ENCODE peak calls at places on chromosomes 2 and 18, in nine cellular contexts. One of them, this sample, is unnamed.

GRCh38 chr2:226256237-226256636 is 543.4 kb downstream of the IRS1 start:
- DNase-seq in CD8-positive, alpha-beta T cell: no peak
- DNase-seq in dorsolateral prefrontal cortex: no peak
- DNase-seq in neural progenitor cell: no peak
- DNase-seq in GM23338: no peak
- DNase-seq in tibial artery: no peak
- DNase-seq in endodermal cell: no peak
- DNase-seq in lower lobe of right lung: no peak
- DNase-seq in upper lobe of right lung: no peak
- DNase-seq in this sample: no peak

GRCh38 chr2:165758276-165758675 is 35.8 kb downstream of the GALNT3 start:
- DNase-seq in CD8-positive, alpha-beta T cell: no peak
- DNase-seq in dorsolateral prefrontal cortex: no peak
- DNase-seq in endodermal cell: no peak
- DNase-seq in GM23338: no peak
- DNase-seq in tibial artery: no peak
- DNase-seq in lower lobe of right lung: no peak
- DNase-seq in neural progenitor cell: no peak
- DNase-seq in upper lobe of right lung: no peak
- DNase-seq in this sample: no peak

GRCh38 chr2:176636376-176636775 is 367.1 kb downstream of the MTX2 start:
- DNase-seq in neural progenitor cell: no peak
- DNase-seq in dorsolateral prefrontal cortex: no peak
- DNase-seq in CD8-positive, alpha-beta T cell: no peak
- DNase-seq in lower lobe of right lung: no peak
- DNase-seq in endodermal cell: no peak
- DNase-seq in tibial artery: no peak
- DNase-seq in GM23338: no peak
- DNase-seq in upper lobe of right lung: no peak
- DNase-seq in this sample: no peak

GRCh38 chr2:43825841-43826240 is 12.8 kb downstream of the ABCG5 start:
- DNase-seq in endodermal cell: no peak
- DNase-seq in dorsolateral prefrontal cortex: no peak
- DNase-seq in upper lobe of right lung: no peak
- DNase-seq in tibial artery: no peak
- DNase-seq in CD8-positive, alpha-beta T cell: no peak
- DNase-seq in neural progenitor cell: no peak
- DNase-seq in GM23338: no peak
- DNase-seq in lower lobe of right lung: no peak
- DNase-seq in this sample: no peak

GRCh38 chr2:96962567-96963203 is 23.7 kb downstream of the FAM178B start:
- DNase-seq in upper lobe of right lung: no peak
- DNase-seq in dorsolateral prefrontal cortex: no peak
- DNase-seq in endodermal cell: no peak
- DNase-seq in lower lobe of right lung: no peak
- DNase-seq in GM23338: no peak
- DNase-seq in neural progenitor cell: no peak
- DNase-seq in tibial artery: no peak
- DNase-seq in CD8-positive, alpha-beta T cell: peak
- DNase-seq in this sample: no peak

GRCh38 chr2:77566582-77566981 is 44.4 kb upstream of the LRRTM4 start:
- DNase-seq in neural progenitor cell: no peak
- DNase-seq in dorsolateral prefrontal cortex: no peak
- DNase-seq in upper lobe of right lung: no peak
- DNase-seq in tibial artery: no peak
- DNase-seq in CD8-positive, alpha-beta T cell: no peak
- DNase-seq in endodermal cell: no peak
- DNase-seq in GM23338: no peak
- DNase-seq in lower lobe of right lung: no peak
- DNase-seq in this sample: no peak

GRCh38 chr2:217370391-217370790 is 510.5 kb upstream of the TNP1 start:
- DNase-seq in upper lobe of right lung: no peak
- DNase-seq in GM23338: no peak
- DNase-seq in endodermal cell: no peak
- DNase-seq in lower lobe of right lung: no peak
- DNase-seq in tibial artery: no peak
- DNase-seq in dorsolateral prefrontal cortex: no peak
- DNase-seq in neural progenitor cell: no peak
- DNase-seq in CD8-positive, alpha-beta T cell: no peak
- DNase-seq in this sample: no peak

GRCh38 chr2:63871864-63872263 is 30.2 kb downstream of the UGP2 start:
- DNase-seq in tibial artery: no peak
- DNase-seq in GM23338: no peak
- DNase-seq in lower lobe of right lung: no peak
- DNase-seq in CD8-positive, alpha-beta T cell: no peak
- DNase-seq in dorsolateral prefrontal cortex: no peak
- DNase-seq in endodermal cell: no peak
- DNase-seq in neural progenitor cell: no peak
- DNase-seq in upper lobe of right lung: no peak
- DNase-seq in this sample: no peak

GRCh38 chr2:65658871-65659270 is 226.5 kb upstream of the SPRED2 start:
- DNase-seq in upper lobe of right lung: no peak
- DNase-seq in lower lobe of right lung: no peak
- DNase-seq in dorsolateral prefrontal cortex: no peak
- DNase-seq in tibial artery: no peak
- DNase-seq in GM23338: no peak
- DNase-seq in CD8-positive, alpha-beta T cell: no peak
- DNase-seq in endodermal cell: no peak
- DNase-seq in neural progenitor cell: no peak
- DNase-seq in this sample: no peak

GRCh38 chr2:23824777-23825212 is 102.1 kb downstream of the ATAD2B start:
- DNase-seq in CD8-positive, alpha-beta T cell: no peak
- DNase-seq in neural progenitor cell: peak
- DNase-seq in upper lobe of right lung: no peak
- DNase-seq in lower lobe of right lung: no peak
- DNase-seq in tibial artery: no peak
- DNase-seq in endodermal cell: peak
- DNase-seq in dorsolateral prefrontal cortex: no peak
- DNase-seq in GM23338: peak
- DNase-seq in this sample: no peak

GRCh38 chr18:13581055-13581454 is 145.3 kb downstream of the FAM210A start:
- DNase-seq in tibial artery: no peak
- DNase-seq in endodermal cell: no peak
- DNase-seq in CD8-positive, alpha-beta T cell: no peak
- DNase-seq in GM23338: no peak
- DNase-seq in dorsolateral prefrontal cortex: no peak
- DNase-seq in upper lobe of right lung: no peak
- DNase-seq in neural progenitor cell: no peak
- DNase-seq in lower lobe of right lung: no peak
- DNase-seq in this sample: no peak

GRCh38 chr2:239223029-239223329 is 177.8 kb downstream of the HDAC4 start:
- DNase-seq in GM23338: no peak
- DNase-seq in neural progenitor cell: no peak
- DNase-seq in CD8-positive, alpha-beta T cell: no peak
- DNase-seq in dorsolateral prefrontal cortex: no peak
- DNase-seq in upper lobe of right lung: no peak
- DNase-seq in tibial artery: no peak
- DNase-seq in endodermal cell: no peak
- DNase-seq in lower lobe of right lung: no peak
- DNase-seq in this sample: no peak

GRCh38 chr2:231717281-231718180 is 9.2 kb downstream of the PTMA start:
- DNase-seq in lower lobe of right lung: peak
- DNase-seq in upper lobe of right lung: peak
- DNase-seq in endodermal cell: peak
- DNase-seq in neural progenitor cell: no peak
- DNase-seq in GM23338: peak
- DNase-seq in CD8-positive, alpha-beta T cell: no peak
- DNase-seq in dorsolateral prefrontal cortex: peak
- DNase-seq in tibial artery: peak
- DNase-seq in this sample: no peak

GRCh38 chr2:5959836-5960820 is 267.9 kb downstream of the SOX11 start:
- DNase-seq in dorsolateral prefrontal cortex: no peak
- DNase-seq in endodermal cell: no peak
- DNase-seq in neural progenitor cell: no peak
- DNase-seq in upper lobe of right lung: no peak
- DNase-seq in tibial artery: no peak
- DNase-seq in lower lobe of right lung: no peak
- DNase-seq in CD8-positive, alpha-beta T cell: no peak
- DNase-seq in GM23338: no peak
- DNase-seq in this sample: no peak

GRCh38 chr2:218406209-218406948 is 6.7 kb downstream of the CTDSP1 start:
- DNase-seq in upper lobe of right lung: peak
- DNase-seq in neural progenitor cell: peak
- DNase-seq in CD8-positive, alpha-beta T cell: peak
- DNase-seq in GM23338: peak
- DNase-seq in endodermal cell: peak
- DNase-seq in tibial artery: peak
- DNase-seq in dorsolateral prefrontal cortex: peak
- DNase-seq in lower lobe of right lung: peak
- DNase-seq in this sample: peak

GRCh38 chr2:217918220-217919024 is 84.4 kb downstream of the TNS1 start:
- DNase-seq in neural progenitor cell: peak
- DNase-seq in upper lobe of right lung: no peak
- DNase-seq in dorsolateral prefrontal cortex: no peak
- DNase-seq in lower lobe of right lung: no peak
- DNase-seq in CD8-positive, alpha-beta T cell: no peak
- DNase-seq in GM23338: peak
- DNase-seq in endodermal cell: peak
- DNase-seq in tibial artery: peak
- DNase-seq in this sample: no peak

GRCh38 chr2:10620481-10620880 is 69.3 kb downstream of the NOL10 start:
- DNase-seq in neural progenitor cell: no peak
- DNase-seq in GM23338: no peak
- DNase-seq in lower lobe of right lung: no peak
- DNase-seq in upper lobe of right lung: no peak
- DNase-seq in CD8-positive, alpha-beta T cell: no peak
- DNase-seq in tibial artery: no peak
- DNase-seq in endodermal cell: no peak
- DNase-seq in dorsolateral prefrontal cortex: no peak
- DNase-seq in this sample: no peak

GRCh38 chr2:9085353-9085752 is 81.9 kb upstream of the MBOAT2 start:
- DNase-seq in dorsolateral prefrontal cortex: no peak
- DNase-seq in upper lobe of right lung: no peak
- DNase-seq in GM23338: no peak
- DNase-seq in lower lobe of right lung: no peak
- DNase-seq in neural progenitor cell: no peak
- DNase-seq in endodermal cell: no peak
- DNase-seq in tibial artery: no peak
- DNase-seq in CD8-positive, alpha-beta T cell: no peak
- DNase-seq in this sample: no peak

GRCh38 chr2:172103471-172104292 is 982 bp upstream of the DLX2 start:
- DNase-seq in tibial artery: peak
- DNase-seq in GM23338: peak
- DNase-seq in CD8-positive, alpha-beta T cell: peak
- DNase-seq in upper lobe of right lung: peak
- DNase-seq in endodermal cell: peak
- DNase-seq in lower lobe of right lung: peak
- DNase-seq in dorsolateral prefrontal cortex: no peak
- DNase-seq in neural progenitor cell: peak
- DNase-seq in this sample: no peak
- H3K4me3 ChIP-seq in tibial artery: no peak
- H3K4me3 ChIP-seq in GM23338: peak
- H3K4me3 ChIP-seq in CD8-positive, alpha-beta T cell: peak
- H3K4me3 ChIP-seq in upper lobe of right lung: no peak
- H3K4me3 ChIP-seq in endodermal cell: peak
- H3K4me3 ChIP-seq in lower lobe of right lung: no peak
- H3K4me3 ChIP-seq in dorsolateral prefrontal cortex: no peak
- H3K4me3 ChIP-seq in neural progenitor cell: peak
- H3K4me3 ChIP-seq in this sample: peak

GRCh38 chr2:50401772-50402653 is 629.9 kb downstream of the NRXN1 start:
- DNase-seq in neural progenitor cell: peak
- DNase-seq in GM23338: peak
- DNase-seq in lower lobe of right lung: no peak
- DNase-seq in dorsolateral prefrontal cortex: no peak
- DNase-seq in endodermal cell: peak
- DNase-seq in tibial artery: no peak
- DNase-seq in CD8-positive, alpha-beta T cell: no peak
- DNase-seq in upper lobe of right lung: no peak
- DNase-seq in this sample: no peak
- TF ChIP-seq CTCF in neural progenitor cell: peak
- TF ChIP-seq CTCF in GM23338: peak
- TF ChIP-seq CTCF in lower lobe of right lung: peak
- TF ChIP-seq CTCF in dorsolateral prefrontal cortex: peak
- TF ChIP-seq CTCF in endodermal cell: peak
- TF ChIP-seq CTCF in tibial artery: peak
- TF ChIP-seq CTCF in CD8-positive, alpha-beta T cell: no peak
- TF ChIP-seq CTCF in upper lobe of right lung: peak
- TF ChIP-seq CTCF in this sample: peak

DNA sequence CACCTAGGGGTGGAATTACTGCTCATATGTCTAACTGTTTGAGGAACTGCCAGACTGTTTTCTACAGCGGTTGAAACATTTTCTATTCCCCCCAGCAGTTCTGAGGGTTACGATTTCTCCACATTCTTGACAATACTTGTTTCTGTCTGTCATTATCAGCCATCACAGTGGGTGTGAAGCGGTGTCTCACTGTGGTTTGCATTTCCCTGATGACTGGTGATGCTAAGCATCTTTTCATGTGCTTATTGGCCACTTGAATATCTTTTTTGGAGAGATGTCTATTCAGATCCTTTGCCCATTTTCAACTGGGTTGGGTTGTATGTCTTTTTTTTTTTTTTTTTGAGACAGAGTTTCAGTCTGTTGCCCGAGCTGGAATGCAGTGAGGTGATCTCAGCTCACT is 63.0 kb downstream of the ADNP2 start:
- DNase-seq in lower lobe of right lung: no peak
- DNase-seq in tibial artery: no peak
- DNase-seq in GM23338: no peak
- DNase-seq in upper lobe of right lung: no peak
- DNase-seq in endodermal cell: no peak
- DNase-seq in dorsolateral prefrontal cortex: no peak
- DNase-seq in CD8-positive, alpha-beta T cell: no peak
- DNase-seq in neural progenitor cell: no peak
- DNase-seq in this sample: no peak
- H3K27ac ChIP-seq in lower lobe of right lung: no peak
- H3K27ac ChIP-seq in tibial artery: no peak
- H3K27ac ChIP-seq in GM23338: no peak
- H3K27ac ChIP-seq in upper lobe of right lung: no peak
- H3K27ac ChIP-seq in endodermal cell: no peak
- H3K27ac ChIP-seq in dorsolateral prefrontal cortex: no peak
- H3K27ac ChIP-seq in CD8-positive, alpha-beta T cell: no peak
- H3K27ac ChIP-seq in neural progenitor cell: no peak
- H3K27ac ChIP-seq in this sample: no peak

GRCh38 chr2:157872791-157873190 is 3.3 kb downstream of the ACVR1 start:
- DNase-seq in endodermal cell: no peak
- DNase-seq in dorsolateral prefrontal cortex: no peak
- DNase-seq in lower lobe of right lung: no peak
- DNase-seq in CD8-positive, alpha-beta T cell: no peak
- DNase-seq in neural progenitor cell: no peak
- DNase-seq in upper lobe of right lung: no peak
- DNase-seq in tibial artery: no peak
- DNase-seq in GM23338: no peak
- DNase-seq in this sample: no peak

GRCh38 chr2:157875720-157876065 is 437 bp downstream of the ACVR1 start:
- DNase-seq in lower lobe of right lung: peak
- DNase-seq in GM23338: peak
- DNase-seq in neural progenitor cell: peak
- DNase-seq in upper lobe of right lung: peak
- DNase-seq in CD8-positive, alpha-beta T cell: no peak
- DNase-seq in dorsolateral prefrontal cortex: no peak
- DNase-seq in tibial artery: no peak
- DNase-seq in endodermal cell: peak
- DNase-seq in this sample: no peak

GRCh38 chr2:157874997-157875719 is 972 bp downstream of the ACVR1 start:
- DNase-seq in lower lobe of right lung: peak
- DNase-seq in dorsolateral prefrontal cortex: no peak
- DNase-seq in GM23338: peak
- DNase-seq in tibial artery: peak
- DNase-seq in upper lobe of right lung: peak
- DNase-seq in CD8-positive, alpha-beta T cell: no peak
- DNase-seq in neural progenitor cell: peak
- DNase-seq in endodermal cell: peak
- DNase-seq in this sample: peak

GRCh38 chr2:157876066-157876770 is at the start of gene ACVR1:
- DNase-seq in dorsolateral prefrontal cortex: peak
- DNase-seq in upper lobe of right lung: peak
- DNase-seq in tibial artery: peak
- DNase-seq in GM23338: peak
- DNase-seq in neural progenitor cell: peak
- DNase-seq in lower lobe of right lung: peak
- DNase-seq in CD8-positive, alpha-beta T cell: peak
- DNase-seq in endodermal cell: peak
- DNase-seq in this sample: peak

GRCh38 chr2:157874278-157874825 is 1.8 kb downstream of the ACVR1 start:
- DNase-seq in CD8-positive, alpha-beta T cell: no peak
- DNase-seq in lower lobe of right lung: no peak
- DNase-seq in dorsolateral prefrontal cortex: no peak
- DNase-seq in tibial artery: no peak
- DNase-seq in endodermal cell: no peak
- DNase-seq in upper lobe of right lung: no peak
- DNase-seq in GM23338: no peak
- DNase-seq in neural progenitor cell: no peak
- DNase-seq in this sample: no peak
- H3K4me3 ChIP-seq in CD8-positive, alpha-beta T cell: no peak
- H3K4me3 ChIP-seq in lower lobe of right lung: peak
- H3K4me3 ChIP-seq in dorsolateral prefrontal cortex: peak
- H3K4me3 ChIP-seq in tibial artery: peak
- H3K4me3 ChIP-seq in endodermal cell: peak
- H3K4me3 ChIP-seq in upper lobe of right lung: peak
- H3K4me3 ChIP-seq in GM23338: peak
- H3K4me3 ChIP-seq in neural progenitor cell: peak
- H3K4me3 ChIP-seq in this sample: peak